ENCODE peak calls at places on chromosome 9, in seven cellular contexts. Q, G, W, Z, Y, B and T are unnamed samples. For H3K4me1, the result is how much of the 10 kb centered on the place peaks cover.

GRCh38 chr9:121029469-121029868 is 20.6 kb downstream of the C5 start:
- DNase-seq in Q (no peak), G (no peak), W (no peak), Z (no peak), Y (no peak), B (no peak), T (no peak)

GRCh38 chr9:88007291-88007650 is 32.9 kb upstream of the CDK20 start:
- DNase-seq in Q (no peak), G (no peak), W (no peak), Z (no peak), Y (no peak), B (no peak), T (no peak)

GRCh38 chr9:86749530-86750275 is 197.6 kb downstream of the GAS1 start:
- DNase-seq in Q (no peak), G (no peak), W (no peak), Z (no peak), Y (no peak), B (no peak), T (no peak)

GRCh38 chr9:15834541-15834940 is 281.7 kb downstream of the CCDC171 start:
- DNase-seq in Q (no peak), G (no peak), W (no peak), Z (no peak), Y (no peak), B (no peak), T (no peak)

GRCh38 chr9:80369641-80370040 is 797.9 kb downstream of the TLE4 start:
- DNase-seq in Q (no peak), G (no peak), W (no peak), Z (no peak), Y (no peak), B (no peak), T (no peak)

GRCh38 chr9:137086531-137087408 is at the start of gene MAN1B1:
- DNase-seq in Q (peak), G (peak), W (peak), Z (peak), Y (peak), B (peak), T (peak)

GRCh38 chr9:130766031-130766903 is 68.8 kb upstream of the ABL1 start:
- DNase-seq in Q (no peak), G (peak), W (no peak), Z (peak), Y (no peak), B (peak), T (no peak)

GRCh38 chr9:100427366-100428263 is 672 bp downstream of the MSANTD3 start:
- DNase-seq in Q (no peak), G (peak), W (peak), Z (no peak), Y (peak), B (no peak), T (no peak)

GRCh38 chr9:8778356-8778755 is 978.8 kb upstream of the DMAC1 start:
- DNase-seq in Q (no peak), G (no peak), W (no peak), Z (no peak), Y (no peak), B (no peak), T (no peak)

GRCh38 chr9:111728143-111728542 is 66.6 kb downstream of the SHOC1 start:
- DNase-seq in Q (no peak), G (no peak), W (no peak), Z (no peak), Y (no peak), B (no peak), T (no peak)

GRCh38 chr9:127451681-127452480 is 571 bp downstream of the LRSAM1 start:
- DNase-seq in Q (peak), G (peak), W (no peak), Z (peak), Y (peak), B (peak), T (no peak)

GRCh38 chr9:14146201-14146890 is 167.6 kb downstream of the NFIB start:
- DNase-seq in Q (no peak), G (no peak), W (no peak), Z (no peak), Y (no peak), B (no peak), T (no peak)

GRCh38 chr9:116156621-116157314 is 3.2 kb downstream of the PAPPA start:
- DNase-seq in Q (no peak), G (peak), W (peak), Z (no peak), Y (no peak), B (peak), T (no peak)

GRCh38 chr9:76023715-76024195 is 133.3 kb downstream of the PCSK5 start:
- DNase-seq in Q (no peak), G (no peak), W (no peak), Z (no peak), Y (no peak), B (no peak), T (no peak)

GRCh38 chr9:127838375-127839078 is 15.9 kb downstream of the ENG start:
- DNase-seq in Q (peak), G (peak), W (peak), Z (no peak), Y (peak), B (peak), T (peak)

GRCh38 chr9:105007143-105007542 is 79.2 kb upstream of the ABCA1 start:
- DNase-seq in Q (no peak), G (peak), W (peak), Z (peak), Y (no peak), B (no peak), T (no peak)

GRCh38 chr9:37503736-37504135 is 18.0 kb downstream of the POLR1E start:
- DNase-seq in Q (no peak), G (peak), W (no peak), Z (no peak), Y (no peak), B (no peak), T (no peak)

GRCh38 chr9:92807031-92807756 is 42.6 kb upstream of the BICD2 start:
- DNase-seq in Q (no peak), G (no peak), W (no peak), Z (no peak), Y (no peak), B (peak), T (no peak)

GRCh38 chr9:117160254-117160653 is 254.6 kb downstream of the ASTN2 start:
- DNase-seq in Q (no peak), G (no peak), W (no peak), Z (no peak), Y (no peak), B (no peak), T (no peak)

GRCh38 chr9:109118802-109119438 is 827 bp downstream of the TMEM245 start:
- DNase-seq in Q (no peak), G (no peak), W (no peak), Z (no peak), Y (no peak), B (no peak), T (no peak)

GRCh38 chr9:16509946-16510504 is 360.4 kb downstream of the BNC2 start:
- DNase-seq in Q (no peak), G (no peak), W (no peak), Z (no peak), Y (no peak), B (no peak), T (no peak)

GRCh38 chr9:86410281-86410680 is 56.1 kb upstream of the TUT7 start:
- DNase-seq in Q (no peak), G (no peak), W (no peak), Z (no peak), Y (no peak), B (no peak), T (no peak)

GRCh38 chr9:116594552-116594951 is 92.6 kb upstream of the TRIM32 start:
- DNase-seq in Q (no peak), G (no peak), W (no peak), Z (no peak), Y (no peak), B (no peak), T (no peak)

GRCh38 chr9:21611896-21612295 is 129.8 kb upstream of the IFNE start:
- DNase-seq in Q (no peak), G (no peak), W (no peak), Z (no peak), Y (no peak), B (no peak), T (no peak)

GRCh38 chr9:9942764-9943424 is 669.9 kb downstream of the PTPRD start:
- DNase-seq in Q (peak), G (peak), W (peak), Z (no peak), Y (peak), B (no peak), T (no peak)

GRCh38 chr9:117034862-117035261 is 347.8 kb downstream of the TRIM32 start:
- DNase-seq in Q (no peak), G (no peak), W (no peak), Z (no peak), Y (no peak), B (no peak), T (no peak)

GRCh38 chr9:83238871-83239624 is 176.1 kb upstream of the RASEF start:
- DNase-seq in Q (no peak), G (peak), W (peak), Z (no peak), Y (no peak), B (no peak), T (no peak)

GRCh38 chr9:4768681-4769080 is 24.1 kb upstream of the RCL1 start:
- DNase-seq in Q (no peak), G (no peak), W (no peak), Z (no peak), Y (no peak), B (no peak), T (peak)

GRCh38 chr9:38292480-38292879 is 100.0 kb upstream of the ALDH1B1 start:
- DNase-seq in Q (no peak), G (no peak), W (no peak), Z (no peak), Y (no peak), B (no peak), T (no peak)

GRCh38 chr9:121398374-121398773 is 28.3 kb upstream of the STOM start:
- DNase-seq in Q (no peak), G (no peak), W (no peak), Z (peak), Y (no peak), B (no peak), T (no peak)

GRCh38 chr9:81207651-81208050 is 481.7 kb downstream of the TLE1 start:
- DNase-seq in Q (no peak), G (no peak), W (no peak), Z (no peak), Y (no peak), B (no peak), T (no peak)

GRCh38 chr9:7439355-7439978 is 360.1 kb downstream of the DMAC1 start:
- DNase-seq in Q (no peak), G (no peak), W (no peak), Z (no peak), Y (no peak), B (no peak), T (no peak)

GRCh38 chr9:75117572-75117971 is 29.3 kb downstream of the OSTF1 start:
- DNase-seq in Q (no peak), G (no peak), W (no peak), Z (no peak), Y (no peak), B (no peak), T (no peak)

DNA sequence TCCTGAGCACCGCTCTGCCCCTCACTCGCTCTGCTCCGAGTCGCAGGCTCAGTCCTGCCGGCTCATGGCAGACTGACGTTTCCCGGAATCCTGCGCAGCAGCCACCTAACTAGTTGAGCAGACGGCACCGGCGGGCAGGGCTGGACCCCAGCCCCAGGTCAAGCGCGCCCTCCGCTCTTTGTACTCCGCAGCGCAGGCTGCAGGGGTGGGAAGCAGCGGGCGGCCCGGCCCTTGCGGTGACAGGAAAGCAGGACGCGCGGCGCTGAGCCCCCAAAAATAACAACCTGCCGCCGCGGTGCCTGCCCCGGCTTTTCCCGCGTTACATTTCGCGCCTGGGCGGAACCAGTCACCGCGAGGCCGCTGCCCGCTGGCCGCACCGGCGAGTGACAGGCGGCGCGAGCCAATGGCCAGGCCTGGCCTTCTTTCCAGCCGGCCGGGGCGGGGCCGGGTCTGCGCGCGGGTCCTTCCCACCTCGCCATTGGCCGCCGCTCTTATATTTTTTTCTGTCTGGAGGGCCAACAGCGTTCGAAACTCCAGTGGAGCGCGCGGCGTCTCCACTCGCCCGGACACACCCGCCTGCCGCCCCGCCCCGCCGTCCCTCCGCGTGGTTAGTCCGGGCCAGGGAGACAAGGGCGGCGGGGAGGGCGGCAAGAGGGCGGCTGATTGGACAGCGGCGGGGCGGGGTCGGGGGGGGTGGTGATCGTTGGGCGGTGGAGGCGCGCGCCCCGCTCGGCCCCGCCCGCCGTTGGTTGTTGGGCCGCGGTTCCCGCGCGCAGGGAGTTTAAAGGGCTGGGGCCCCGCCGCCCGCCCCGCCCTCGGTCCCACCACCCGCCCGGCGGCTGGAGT is at the start of gene ZNF367:
- DNase-seq in Q (peak), G (peak), W (peak), Z (peak), Y (peak), B (peak), T (peak)
- H3K4me1 ChIP-seq in Q (half or more), G (under half), W (under half), Z (under half), Y (under half), B (under half), T (under half)

GRCh38 chr9:129400971-129401622 is 219.8 kb downstream of the C9orf50 start:
- DNase-seq in Q (peak), G (no peak), W (no peak), Z (no peak), Y (peak), B (no peak), T (no peak)

GRCh38 chr9:129400001-129400970 is 220.6 kb downstream of the C9orf50 start:
- DNase-seq in Q (peak), G (no peak), W (no peak), Z (no peak), Y (peak), B (peak), T (no peak)

GRCh38 chr9:129402341-129402739 is 218.6 kb downstream of the C9orf50 start:
- DNase-seq in Q (peak), G (no peak), W (no peak), Z (no peak), Y (no peak), B (peak), T (no peak)

GRCh38 chr9:129402931-129403742 is 217.8 kb downstream of the C9orf50 start:
- DNase-seq in Q (peak), G (no peak), W (no peak), Z (no peak), Y (no peak), B (no peak), T (no peak)

DNA sequence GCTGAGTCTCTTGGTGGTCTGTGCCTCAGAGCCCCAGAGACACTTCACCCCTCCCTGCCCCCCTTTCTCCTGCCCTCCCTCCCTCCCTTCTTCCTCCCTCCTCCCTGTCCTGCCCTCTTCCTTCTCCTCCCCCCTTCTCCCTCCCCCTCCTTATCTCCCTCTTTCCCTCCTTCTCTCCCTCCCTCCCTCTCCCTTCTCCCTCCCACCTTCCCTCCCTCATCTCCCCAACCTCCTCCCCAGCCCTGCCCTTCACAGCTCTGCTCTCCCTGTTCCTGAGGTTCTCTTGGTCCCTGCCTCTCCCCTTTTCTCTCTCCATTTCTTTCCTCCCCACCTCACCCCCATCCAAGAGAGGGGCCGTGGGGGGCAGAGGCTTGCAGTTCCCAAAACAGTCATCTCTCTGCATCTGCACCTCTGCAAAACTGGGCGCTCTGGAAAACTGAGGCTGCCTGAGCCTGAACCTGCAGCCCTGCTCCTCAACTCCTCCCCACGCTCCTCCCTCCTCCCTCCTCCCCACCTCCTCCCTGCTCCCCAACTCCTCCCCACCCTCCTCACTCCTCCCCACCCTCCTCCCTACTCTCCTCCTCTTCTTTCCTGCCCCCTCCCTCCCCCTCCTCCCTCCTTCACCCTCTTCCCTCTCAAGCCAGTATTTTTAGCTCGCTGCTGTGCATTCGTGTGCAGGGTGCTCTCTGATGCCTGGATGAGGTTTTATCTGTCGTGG is 219.1 kb downstream of the C9orf50 start:
- DNase-seq in Q (peak), G (no peak), W (no peak), Z (no peak), Y (no peak), B (no peak), T (no peak)
- H3K4me3 ChIP-seq in Q (no peak), G (no peak), W (no peak), Z (no peak), Y (no peak), B (no peak), T (peak)

GRCh38 chr9:94807556-94807955 is 81.1 kb downstream of the AOPEP start:
- DNase-seq in Q (no peak), G (no peak), W (no peak), Z (no peak), Y (no peak), B (no peak), T (no peak)

GRCh38 chr9:94804316-94804715 is 77.8 kb downstream of the AOPEP start:
- DNase-seq in Q (no peak), G (no peak), W (no peak), Z (no peak), Y (no peak), B (no peak), T (no peak)

GRCh38 chr9:94806307-94806893 is 79.9 kb downstream of the AOPEP start:
- DNase-seq in Q (no peak), G (no peak), W (no peak), Z (no peak), Y (no peak), B (no peak), T (no peak)

GRCh38 chr9:94804917-94805544 is 78.5 kb downstream of the AOPEP start:
- DNase-seq in Q (no peak), G (no peak), W (no peak), Z (no peak), Y (no peak), B (no peak), T (no peak)

DNA sequence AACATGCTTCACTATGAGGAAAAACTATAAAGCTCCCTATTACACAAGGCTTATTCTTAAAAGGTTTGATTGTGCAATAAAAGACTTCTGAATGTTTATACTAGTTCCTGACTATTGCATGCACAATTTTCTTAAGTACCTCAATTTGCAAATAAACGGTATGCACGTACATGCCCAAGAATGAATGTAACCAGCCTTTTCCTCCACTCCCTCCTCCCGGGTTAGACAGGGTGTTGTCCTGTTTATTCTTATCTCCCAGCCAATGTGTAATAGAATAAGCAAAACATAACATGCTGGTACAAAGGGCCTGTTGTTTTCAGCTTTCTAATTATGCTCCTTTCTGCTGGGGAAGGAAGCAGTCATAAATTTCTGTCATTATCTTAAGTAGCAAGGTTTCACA is 79.1 kb downstream of the AOPEP start:
- DNase-seq in Q (no peak), G (peak), W (no peak), Z (no peak), Y (no peak), B (no peak), T (no peak)
- TF ChIP-seq POLR2A in Q (no peak), G (no peak), W (no peak), Z (no peak), Y (no peak), B (no peak), T (no peak)

GRCh38 chr9:2023532-2023931 is 8.4 kb downstream of the SMARCA2 start:
- DNase-seq in Q (no peak), G (no peak), W (no peak), Z (no peak), Y (no peak), B (no peak), T (no peak)
- H3K4me1 ChIP-seq in Q (half or more), G (half or more), W (under half), Z (under half), Y (under half), B (half or more), T (half or more)

DNA sequence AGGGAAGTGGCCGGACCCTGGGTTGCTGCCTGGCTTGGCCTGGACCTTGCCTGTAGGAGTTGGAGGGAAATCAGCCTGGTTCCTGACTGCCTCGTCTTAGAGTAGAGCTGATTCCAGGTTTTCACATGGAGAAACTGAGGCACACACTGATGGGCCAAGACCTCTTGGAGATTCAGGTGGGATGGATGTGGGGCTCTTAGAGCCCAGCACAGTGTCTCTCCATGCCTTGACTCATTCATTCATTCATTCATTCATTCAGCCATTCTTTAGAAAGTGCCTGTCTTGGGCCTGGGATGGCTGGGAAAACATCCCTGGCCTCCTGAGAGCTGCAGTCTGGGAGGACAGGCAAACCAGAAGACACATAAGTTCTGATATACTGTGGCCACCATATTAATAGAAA is 2.2 kb downstream of the LRRC8A start:
- DNase-seq in Q (no peak), G (no peak), W (no peak), Z (no peak), Y (no peak), B (no peak), T (no peak)
- H3K4me3 ChIP-seq in Q (peak), G (no peak), W (no peak), Z (no peak), Y (no peak), B (peak), T (peak)